ENCODE peak calls at places on chromosomes 11 and 22, in seven cellular contexts. V is astrocyte of the spinal cord, R is transverse colon, M is lower leg skin, S is gastrocnemius medialis, B is nephron progenitor cell, X is fibroblast of pulmonary artery. Z is an unnamed sample.

GRCh38 chr11:96278039-96278897 is 64.7 kb downstream of the MAML2 start:
- DNase-seq in V (peak; percentile 55), R (no peak), M (no peak), S (no peak), B (no peak), X (no peak), Z (no peak)

GRCh38 chr22:23790819-23791736 is 4.3 kb downstream of the SMARCB1 start:
- DNase-seq in V (no peak), R (no peak), M (peak; percentile 54), S (no peak), B (no peak), X (peak; percentile 39), Z (no peak)

GRCh38 chr11:21465920-21466319 is 727.0 kb upstream of the ANO5 start:
- DNase-seq in V (no peak), R (no peak), M (no peak), S (no peak), B (no peak), X (no peak), Z (no peak)

GRCh38 chr11:128271401-128271800 is 316.0 kb downstream of the ETS1 start:
- DNase-seq in V (no peak), R (no peak), M (no peak), S (no peak), B (no peak), X (no peak), Z (no peak)

GRCh38 chr11:92510591-92510990 is 286.0 kb downstream of the FAT3 start:
- DNase-seq in V (no peak), R (no peak), M (no peak), S (no peak), B (no peak), X (no peak), Z (no peak)

GRCh38 chr22:20951151-20951931 is 15.7 kb upstream of the AIFM3 start:
- DNase-seq in V (no peak), R (no peak), M (no peak), S (no peak), B (no peak), X (no peak), Z (no peak)

GRCh38 chr11:131888230-131888826 is 517.9 kb downstream of the NTM start:
- DNase-seq in V (peak; percentile 92), R (no peak), M (no peak), S (no peak), B (no peak), X (peak; percentile 96), Z (no peak)

GRCh38 chr11:46237248-46238077 is 40.0 kb upstream of the CREB3L1 start:
- DNase-seq in V (peak; percentile 90), R (peak; percentile 46), M (peak; percentile 53), S (no peak), B (peak; percentile 70), X (peak; percentile 92), Z (peak; percentile 42)

GRCh38 chr11:133928628-133929059 is 28.1 kb downstream of the IGSF9B start:
- DNase-seq in V (no peak), R (no peak), M (peak; percentile 51), S (no peak), B (no peak), X (no peak), Z (no peak)

GRCh38 chr11:1953489-1954284 is 6.6 kb downstream of the MRPL23 start:
- DNase-seq in V (no peak), R (no peak), M (no peak), S (peak; percentile 88), B (peak; percentile 3), X (no peak), Z (peak; percentile 60)

GRCh38 chr11:8766043-8766992 is 83.7 kb downstream of the RPL27A start:
- DNase-seq in V (peak; percentile 58), R (no peak), M (no peak), S (no peak), B (no peak), X (no peak), Z (no peak)
- TF ChIP-seq CTCF in V (peak; percentile 11), R (no peak), M (no peak), S (no peak), B (no peak), X (no peak), Z (no peak)

GRCh38 chr11:76770642-76771445 is 12.3 kb upstream of the TSKU start:
- DNase-seq in V (peak; percentile 98), R (peak; percentile 67), M (peak; percentile 73), S (peak; percentile 82), B (no peak), X (peak; percentile 79), Z (peak; percentile 91)

GRCh38 chr11:76772100-76772782 is 10.9 kb upstream of the TSKU start:
- DNase-seq in V (no peak), R (no peak), M (no peak), S (no peak), B (no peak), X (no peak), Z (no peak)

GRCh38 chr11:76771446-76772099 is 11.6 kb upstream of the TSKU start:
- DNase-seq in V (no peak), R (no peak), M (no peak), S (no peak), B (no peak), X (no peak), Z (no peak)

GRCh38 chr11:76773921-76774361 is 9.2 kb upstream of the TSKU start:
- DNase-seq in V (no peak), R (no peak), M (peak; percentile 69), S (peak; percentile 82), B (no peak), X (no peak), Z (peak; percentile 81)

DNA sequence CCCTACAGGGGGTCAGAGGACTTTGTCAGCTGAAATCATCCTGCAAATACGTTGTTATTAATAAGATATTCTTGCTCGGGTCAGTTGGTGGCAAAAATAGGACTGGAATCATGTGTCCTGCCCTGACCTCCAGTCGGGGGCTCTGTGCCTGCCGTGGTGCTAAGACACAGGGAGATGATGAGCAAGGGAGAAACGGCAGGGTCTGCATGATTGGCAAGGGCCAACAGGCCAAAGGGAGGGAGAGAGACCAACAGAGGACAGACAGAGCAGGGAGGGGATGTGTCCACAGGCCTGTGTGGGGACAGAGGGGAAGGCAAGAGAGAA is 10.4 kb upstream of the TSKU start:
- DNase-seq in V (no peak), R (no peak), M (no peak), S (no peak), B (no peak), X (no peak), Z (no peak)
- TF ChIP-seq CTCF in V (no peak), R (no peak), M (no peak), S (no peak), B (no peak), X (no peak), Z (no peak)

GRCh38 chr11:68870470-68870869 is 28.8 kb upstream of the CPT1A start:
- DNase-seq in V (no peak), R (no peak), M (no peak), S (no peak), B (no peak), X (no peak), Z (no peak)
- TF ChIP-seq CTCF in V (no peak), R (no peak), M (no peak), S (no peak), B (no peak), X (peak; percentile 10), Z (no peak)

GRCh38 chr22:31891366-31892079 is 52.8 kb upstream of the YWHAH start:
- DNase-seq in V (peak; percentile 72), R (no peak), M (no peak), S (peak; percentile 13), B (no peak), X (no peak), Z (no peak)
- TF ChIP-seq CTCF in V (no peak), R (no peak), M (no peak), S (no peak), B (no peak), X (no peak), Z (no peak)

GRCh38 chr11:34105957-34106504 is 602 bp downstream of the NAT10 start:
- DNase-seq in V (peak; percentile 10), R (no peak), M (no peak), S (no peak), B (no peak), X (peak; percentile 23), Z (no peak)

GRCh38 chr11:34104680-34105078 is 750 bp upstream of the NAT10 start:
- DNase-seq in V (no peak), R (no peak), M (no peak), S (no peak), B (no peak), X (no peak), Z (no peak)

DNA sequence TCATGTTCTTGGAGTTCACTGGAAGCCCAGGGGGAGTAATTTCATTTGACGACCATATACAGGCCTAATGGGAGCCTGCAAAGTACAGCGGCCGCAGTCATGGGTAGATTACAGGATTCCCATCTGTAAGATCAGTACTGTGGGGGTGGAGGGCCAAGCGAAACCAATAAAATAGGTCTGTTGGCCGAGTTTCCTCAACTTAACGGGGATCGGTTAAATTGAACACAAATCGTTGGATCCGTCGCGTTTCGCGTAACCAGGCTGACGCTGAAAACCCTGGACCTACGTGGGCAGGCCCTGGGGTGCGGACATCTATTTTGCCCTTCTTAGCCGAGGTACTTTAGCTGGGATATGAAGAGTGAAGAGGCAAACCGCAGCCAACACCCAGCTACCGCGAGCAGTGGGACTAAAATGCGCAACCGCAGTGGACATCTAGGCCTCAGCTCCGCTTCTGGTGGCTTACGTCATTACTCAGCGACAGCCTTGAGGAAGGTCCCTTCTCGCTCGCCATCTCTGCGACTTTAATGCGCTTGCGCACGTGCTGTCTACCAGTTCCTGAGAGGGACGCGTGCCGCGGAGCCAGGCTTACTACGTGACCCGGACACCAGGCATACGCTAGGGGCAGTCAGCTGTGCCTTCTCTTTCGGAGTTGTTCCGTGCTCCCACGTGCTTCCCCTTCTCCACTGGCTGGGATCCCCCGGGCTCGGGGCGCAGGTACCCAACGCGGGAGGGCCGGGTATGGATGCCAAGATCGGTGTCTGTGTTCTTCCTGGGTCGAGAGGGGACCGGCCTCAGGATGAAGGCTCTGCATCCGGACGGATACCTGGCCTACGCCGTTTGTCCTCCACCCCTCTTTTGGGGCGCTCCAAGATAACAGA is at the start of gene NAT10:
- DNase-seq in V (peak; percentile 98), R (peak; percentile 98), M (peak; percentile 98), S (peak; percentile 99), B (peak; percentile 96), X (peak; percentile 99), Z (peak; percentile 98)
- TF ChIP-seq CTCF in V (peak; percentile 3), R (peak; percentile 31), M (no peak), S (no peak), B (no peak), X (peak; percentile 3), Z (no peak)

DNA sequence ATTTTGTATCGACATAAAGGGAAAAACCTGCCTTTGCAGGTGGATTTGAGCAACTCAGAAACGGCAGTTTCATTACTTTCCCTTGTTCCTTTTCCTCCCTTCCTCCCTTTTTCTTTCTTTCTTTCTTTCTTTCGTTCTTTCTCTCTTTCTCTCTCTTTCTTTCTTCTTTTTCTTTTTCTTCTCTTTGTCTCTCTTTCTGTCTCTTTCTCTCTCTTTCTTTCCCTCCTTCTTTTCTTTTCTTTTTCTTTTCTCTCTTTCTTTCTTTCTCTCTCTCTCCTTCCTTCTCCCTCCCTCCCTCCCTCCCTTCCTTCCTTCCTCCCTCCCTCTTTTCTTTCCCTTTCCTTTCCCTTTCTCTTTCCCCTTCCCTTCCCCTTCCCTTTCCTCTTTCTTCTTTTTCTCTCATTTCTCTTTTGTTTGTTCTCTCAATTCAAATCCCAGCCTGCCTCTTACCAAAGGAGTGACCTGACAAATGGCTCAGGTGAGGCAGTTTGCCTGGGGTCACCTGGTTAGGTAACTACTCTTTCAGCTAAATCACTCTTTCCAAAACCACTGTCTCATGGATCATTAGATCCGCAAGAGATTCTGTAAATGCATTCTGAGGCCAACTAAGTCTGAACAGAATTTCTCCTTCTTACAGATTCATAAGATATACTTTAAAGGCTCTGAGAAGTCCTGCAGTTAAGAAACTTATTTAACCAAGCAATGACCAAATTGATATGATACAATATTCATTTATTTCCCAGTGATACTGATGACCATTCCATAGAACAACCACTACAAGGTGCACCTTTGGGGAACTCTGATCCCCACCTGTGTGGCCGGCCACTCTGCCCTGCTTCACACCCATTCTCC is 75.3 kb downstream of the MYO18B start:
- DNase-seq in V (no peak), R (no peak), M (no peak), S (no peak), B (no peak), X (no peak), Z (no peak)
- TF ChIP-seq CTCF in V (no peak), R (no peak), M (no peak), S (no peak), B (no peak), X (no peak), Z (no peak)

Z was measured in tibial artery.